ENCODE peak calls at places on chromosomes 2 and 18, in eight cellular contexts. O, M, J, Q, X, L, D and A are unnamed samples.

GRCh38 chr2:190181066-190181681 is 118.6 kb upstream of the MSTN start:
- DNase-seq in Q (no peak), J (no peak), O (no peak), M (no peak), X (no peak), L (peak), D (no peak), A (no peak)

GRCh38 chr2:85830645-85831044 is 58.1 kb downstream of the ST3GAL5 start:
- DNase-seq in O (no peak), D (no peak), L (no peak), J (no peak), X (no peak), Q (no peak), M (no peak), A (no peak)

GRCh38 chr2:67311536-67311935 is 85.6 kb upstream of the ETAA1 start:
- DNase-seq in X (no peak), Q (no peak), D (no peak), M (no peak), J (no peak), O (peak), L (peak), A (no peak)

GRCh38 chr18:77155031-77155430 is 22.4 kb upstream of the MBP start:
- DNase-seq in O (no peak), L (no peak), X (no peak), J (no peak), Q (no peak), M (no peak), D (no peak), A (no peak)

GRCh38 chr18:2963048-2963447 is 49.9 kb downstream of the LPIN2 start:
- DNase-seq in D (no peak), M (peak), J (no peak), Q (no peak), X (no peak), L (no peak), O (peak), A (no peak)

GRCh38 chr2:197705912-197706838 is 1.0 kb downstream of the MARS2 start:
- DNase-seq in L (peak), Q (peak), D (peak), J (peak), X (peak), O (peak), M (no peak), A (no peak)

GRCh38 chr2:15480552-15480951 is 80.6 kb downstream of the NBAS start:
- DNase-seq in Q (no peak), L (no peak), O (no peak), X (no peak), D (no peak), M (no peak), J (no peak), A (no peak)

GRCh38 chr2:158412206-158412605 is 44.3 kb downstream of the CCDC148 start:
- DNase-seq in O (no peak), M (no peak), X (peak), Q (no peak), L (peak), J (no peak), D (no peak), A (no peak)

GRCh38 chr2:1632006-1632348 is 112.3 kb downstream of the PXDN start:
- DNase-seq in X (no peak), D (no peak), M (no peak), L (peak), O (no peak), Q (no peak), J (no peak), A (no peak)

GRCh38 chr2:160333324-160334027 is 133.4 kb upstream of the ITGB6 start:
- DNase-seq in X (peak), Q (no peak), L (no peak), M (no peak), O (no peak), D (no peak), J (peak), A (no peak)
- H3K27ac ChIP-seq in X (no peak), Q (no peak), L (no peak), M (peak), O (no peak), D (no peak), J (no peak), A (no peak)

GRCh38 chr18:58247363-58247834 is 203.4 kb downstream of the NEDD4L start:
- DNase-seq in L (peak), J (peak), D (no peak), M (no peak), Q (no peak), X (peak), O (no peak), A (peak)
- H3K27ac ChIP-seq in L (no peak), J (peak), D (no peak), M (no peak), Q (no peak), X (no peak), O (peak), A (peak)

GRCh38 chr2:98282109-98282508 is 64.1 kb upstream of the CNGA3 start:
- DNase-seq in Q (no peak), L (no peak), D (no peak), O (no peak), X (no peak), J (no peak), M (no peak), A (no peak)

GRCh38 chr2:98280376-98281102 is 65.7 kb upstream of the CNGA3 start:
- DNase-seq in D (peak), X (peak), L (no peak), O (peak), Q (no peak), J (peak), M (no peak), A (no peak)

GRCh38 chr2:98281607-98282006 is 64.6 kb upstream of the CNGA3 start:
- DNase-seq in M (no peak), Q (no peak), X (peak), J (no peak), O (no peak), D (no peak), L (no peak), A (no peak)

GRCh38 chr2:98278074-98278473 is 68.2 kb upstream of the CNGA3 start:
- DNase-seq in O (no peak), Q (no peak), L (no peak), M (no peak), D (no peak), J (no peak), X (no peak), A (no peak)

GRCh38 chr2:98277156-98277859 is 68.9 kb upstream of the CNGA3 start:
- DNase-seq in M (no peak), L (no peak), O (no peak), D (no peak), Q (no peak), J (no peak), X (no peak), A (no peak)
- H3K27ac ChIP-seq in M (no peak), L (no peak), O (no peak), D (no peak), Q (no peak), J (no peak), X (no peak), A (no peak)

GRCh38 chr2:64975232-64975791 is 13.9 kb upstream of the SLC1A4 start:
- DNase-seq in O (no peak), Q (no peak), X (peak), L (peak), M (no peak), D (peak), J (peak), A (peak)
- H3K27ac ChIP-seq in O (no peak), Q (no peak), X (no peak), L (peak), M (no peak), D (no peak), J (no peak), A (no peak)

GRCh38 chr2:65639156-65639876 is 206.9 kb upstream of the SPRED2 start:
- DNase-seq in L (peak), O (no peak), D (no peak), Q (no peak), J (no peak), M (no peak), X (peak), A (no peak)
- H3K27ac ChIP-seq in L (no peak), O (no peak), D (no peak), Q (no peak), J (no peak), M (no peak), X (no peak), A (no peak)

GRCh38 chr2:237696471-237696870 is 69.1 kb downstream of the LRRFIP1 start:
- DNase-seq in O (peak), J (no peak), L (no peak), M (no peak), X (no peak), Q (peak), D (no peak), A (no peak)
- H3K27ac ChIP-seq in O (peak), J (no peak), L (peak), M (peak), X (no peak), Q (peak), D (no peak), A (no peak)

GRCh38 chr2:219125225-219125885 is 35.3 kb downstream of the NHEJ1 start:
- DNase-seq in L (peak), X (peak), Q (no peak), D (peak), O (peak), M (no peak), J (no peak), A (no peak)
- H3K27ac ChIP-seq in L (no peak), X (no peak), Q (no peak), D (peak), O (peak), M (no peak), J (no peak), A (no peak)